ENCODE peak calls at places on chromosomes 3 and 15, in five cellular contexts. One of them, this sample, is unnamed.

GRCh38 chr15:74977599-74977998 is 17.8 kb upstream of the SCAMP5 start:
- DNase-seq in AG08396: no peak
- DNase-seq in posterior vena cava: no peak
- DNase-seq in AG09309: no peak
- DNase-seq in endodermal cell: no peak
- DNase-seq in this sample: no peak

GRCh38 chr3:72821170-72821781 is 27.0 kb downstream of the SHQ1 start:
- DNase-seq in AG08396: no peak
- DNase-seq in posterior vena cava: no peak
- DNase-seq in AG09309: peak
- DNase-seq in endodermal cell: no peak
- DNase-seq in this sample: no peak

GRCh38 chr3:53941174-53941573 is 49.5 kb upstream of the SELENOK start:
- DNase-seq in AG08396: no peak
- DNase-seq in posterior vena cava: no peak
- DNase-seq in AG09309: no peak
- DNase-seq in endodermal cell: no peak
- DNase-seq in this sample: no peak

GRCh38 chr15:39624806-39625205 is 43.9 kb downstream of the THBS1 start:
- DNase-seq in AG08396: peak
- DNase-seq in posterior vena cava: peak
- DNase-seq in AG09309: peak
- DNase-seq in endodermal cell: no peak
- DNase-seq in this sample: peak

GRCh38 chr15:90315276-90315982 is 36.7 kb upstream of the ZNF774 start:
- DNase-seq in AG08396: peak
- DNase-seq in posterior vena cava: peak
- DNase-seq in AG09309: peak
- DNase-seq in endodermal cell: no peak
- DNase-seq in this sample: no peak

GRCh38 chr3:139522421-139522820 is 17.1 kb downstream of the RBP1 start:
- DNase-seq in AG08396: no peak
- DNase-seq in posterior vena cava: no peak
- DNase-seq in AG09309: no peak
- DNase-seq in endodermal cell: peak
- DNase-seq in this sample: no peak

GRCh38 chr3:55486101-55486856 is 827 bp downstream of the WNT5A start:
- DNase-seq in AG08396: peak
- DNase-seq in posterior vena cava: peak
- DNase-seq in AG09309: no peak
- DNase-seq in endodermal cell: peak
- DNase-seq in this sample: no peak

GRCh38 chr3:73295511-73296257 is 234.2 kb downstream of the EBLN2 start:
- DNase-seq in AG08396: no peak
- DNase-seq in posterior vena cava: no peak
- DNase-seq in AG09309: no peak
- DNase-seq in endodermal cell: no peak
- DNase-seq in this sample: no peak

GRCh38 chr3:81816473-81817260 is 55.2 kb upstream of the GBE1 start:
- DNase-seq in AG08396: no peak
- DNase-seq in posterior vena cava: no peak
- DNase-seq in AG09309: no peak
- DNase-seq in endodermal cell: no peak
- DNase-seq in this sample: no peak

GRCh38 chr3:171806200-171807128 is 3.8 kb downstream of the PLD1 start:
- DNase-seq in AG08396: peak
- DNase-seq in posterior vena cava: no peak
- DNase-seq in AG09309: peak
- DNase-seq in endodermal cell: no peak
- DNase-seq in this sample: peak

GRCh38 chr3:69724722-69725435 is 14.4 kb upstream of the MITF start:
- DNase-seq in AG08396: no peak
- DNase-seq in posterior vena cava: no peak
- DNase-seq in AG09309: no peak
- DNase-seq in endodermal cell: peak
- DNase-seq in this sample: no peak

GRCh38 chr3:156576887-156577427 is 22.0 kb upstream of the SSR3 start:
- DNase-seq in AG08396: no peak
- DNase-seq in posterior vena cava: no peak
- DNase-seq in AG09309: no peak
- DNase-seq in endodermal cell: no peak
- DNase-seq in this sample: no peak

GRCh38 chr15:28019594-28020320 is 79.4 kb downstream of the OCA2 start:
- DNase-seq in AG08396: no peak
- DNase-seq in posterior vena cava: peak
- DNase-seq in AG09309: no peak
- DNase-seq in endodermal cell: no peak
- DNase-seq in this sample: no peak

GRCh38 chr15:32730677-32731654 is 13.2 kb downstream of the GREM1 start:
- DNase-seq in AG08396: peak
- DNase-seq in posterior vena cava: peak
- DNase-seq in AG09309: no peak
- DNase-seq in endodermal cell: peak
- DNase-seq in this sample: no peak

GRCh38 chr15:85581495-85581894 is 201.1 kb downstream of the AKAP13 start:
- DNase-seq in AG08396: no peak
- DNase-seq in posterior vena cava: peak
- DNase-seq in AG09309: no peak
- DNase-seq in endodermal cell: no peak
- DNase-seq in this sample: no peak

GRCh38 chr3:143236226-143236964 is 116.8 kb downstream of the CHST2 start:
- DNase-seq in AG08396: no peak
- DNase-seq in posterior vena cava: no peak
- DNase-seq in AG09309: no peak
- DNase-seq in endodermal cell: no peak
- DNase-seq in this sample: no peak

GRCh38 chr3:61901986-61902385 is 340.6 kb downstream of the PTPRG start:
- DNase-seq in AG08396: no peak
- DNase-seq in posterior vena cava: no peak
- DNase-seq in AG09309: no peak
- DNase-seq in endodermal cell: no peak
- DNase-seq in this sample: no peak

GRCh38 chr3:192515661-192516040 is 211.7 kb downstream of the FGF12 start:
- DNase-seq in AG08396: no peak
- DNase-seq in posterior vena cava: no peak
- DNase-seq in AG09309: no peak
- DNase-seq in endodermal cell: no peak
- DNase-seq in this sample: no peak

GRCh38 chr3:28008235-28008634 is 233.2 kb upstream of the CMC1 start:
- DNase-seq in AG08396: no peak
- DNase-seq in posterior vena cava: no peak
- DNase-seq in AG09309: no peak
- DNase-seq in endodermal cell: no peak
- DNase-seq in this sample: no peak